ENCODE peak calls at places on chromosomes 11 and 22, in seven cellular contexts. Y, D, O, K, F, Q and E are unnamed samples.

GRCh38 chr22:17562906-17563870 is at the start of gene SLC25A18:
- DNase-seq in K (no peak), Q (no peak), F (peak), D (peak), O (no peak), Y (peak), E (no peak)

GRCh38 chr11:72777755-72778278 is 16.0 kb downstream of the STARD10 start:
- DNase-seq in Y (no peak), Q (no peak), K (no peak), D (no peak), F (no peak), O (no peak), E (no peak)

GRCh38 chr11:91085985-91086384 is 863.1 kb upstream of the CHORDC1 start:
- DNase-seq in O (no peak), F (no peak), D (no peak), Q (no peak), K (no peak), Y (no peak), E (no peak)

GRCh38 chr11:121448431-121448941 is 3.6 kb upstream of the SORL1 start:
- DNase-seq in Q (no peak), F (no peak), O (no peak), K (no peak), Y (no peak), D (no peak), E (no peak)

GRCh38 chr22:42072606-42073330 is 1.3 kb upstream of the PHETA2 start:
- DNase-seq in K (no peak), D (no peak), F (no peak), Y (no peak), O (no peak), Q (no peak), E (no peak)

GRCh38 chr11:59899532-59899931 is 20.9 kb downstream of the OOSP3 start:
- DNase-seq in F (no peak), O (no peak), Y (no peak), Q (no peak), K (no peak), D (no peak), E (no peak)

GRCh38 chr22:45340323-45340722 is 30.6 kb downstream of the FAM118A start:
- DNase-seq in K (no peak), Y (no peak), F (no peak), D (no peak), O (no peak), Q (no peak), E (no peak)

GRCh38 chr22:26322179-26322905 is 106.7 kb upstream of the ASPHD2 start:
- DNase-seq in K (no peak), Y (no peak), Q (no peak), O (no peak), F (peak), D (no peak), E (no peak)

GRCh38 chr11:2579315-2580060 is 120.3 kb downstream of the KCNQ1OT1 start:
- DNase-seq in D (peak), F (no peak), K (no peak), Q (no peak), Y (no peak), O (no peak), E (no peak)

GRCh38 chr11:129652828-129653227 is 162.8 kb upstream of the TMEM45B start:
- DNase-seq in F (no peak), Y (no peak), O (no peak), K (no peak), D (no peak), Q (no peak), E (no peak)

GRCh38 chr22:21628386-21629261 is 1.2 kb downstream of the YDJC start:
- DNase-seq in F (no peak), K (peak), O (no peak), Y (no peak), Q (no peak), D (no peak), E (no peak)

GRCh38 chr11:129457321-129457720 is 81.7 kb downstream of the BARX2 start:
- DNase-seq in O (no peak), F (no peak), D (no peak), Y (no peak), K (no peak), Q (no peak), E (no peak)

GRCh38 chr11:75792127-75792731 is 22.8 kb upstream of the UVRAG start:
- DNase-seq in Q (no peak), F (no peak), O (no peak), Y (no peak), D (no peak), K (no peak), E (no peak)

GRCh38 chr11:28585007-28585406 is 476.8 kb downstream of the METTL15 start:
- DNase-seq in F (peak), D (no peak), Q (no peak), K (no peak), O (no peak), Y (no peak), E (no peak)

GRCh38 chr11:64003807-64004589 is 17.8 kb downstream of the OTUB1 start:
- DNase-seq in Y (no peak), Q (no peak), K (no peak), D (no peak), F (no peak), O (no peak), E (no peak)

GRCh38 chr22:42780070-42780540 is 59.4 kb upstream of the A4GALT start:
- DNase-seq in O (peak), K (peak), Q (no peak), Y (peak), F (peak), D (no peak), E (peak)

GRCh38 chr11:130435671-130436070 is 7.3 kb upstream of the ADAMTS8 start:
- DNase-seq in D (no peak), Q (no peak), F (no peak), O (no peak), K (no peak), Y (no peak), E (no peak)

GRCh38 chr22:24599514-24599913 is 3.5 kb upstream of the GGT1 start:
- DNase-seq in D (no peak), O (no peak), F (no peak), Q (no peak), K (no peak), Y (no peak), E (no peak)

GRCh38 chr11:12581923-12582322 is 92.3 kb upstream of the TEAD1 start:
- DNase-seq in O (no peak), Y (no peak), F (peak), K (no peak), Q (no peak), D (no peak), E (no peak)

GRCh38 chr11:74937696-74938475 is 11.0 kb downstream of the XRRA1 start:
- DNase-seq in Y (no peak), Q (no peak), O (no peak), K (no peak), F (peak), D (no peak), E (no peak)

GRCh38 chr22:18113680-18114394 is 3.2 kb downstream of the TUBA8 start:
- DNase-seq in O (no peak), K (no peak), F (no peak), Q (no peak), D (no peak), Y (no peak), E (no peak)

GRCh38 chr11:109423114-109423859 is 1.3 kb downstream of the C11orf87 start:
- DNase-seq in K (peak), D (no peak), F (no peak), O (no peak), Q (no peak), Y (no peak), E (no peak)

GRCh38 chr11:95508219-95508880 is 277.3 kb upstream of the SESN3 start:
- DNase-seq in Q (no peak), K (no peak), F (no peak), O (no peak), D (no peak), Y (no peak), E (no peak)

GRCh38 chr11:124763156-124763947 is 1.3 kb upstream of the ESAM start:
- DNase-seq in O (peak), Q (peak), Y (peak), K (peak), F (peak), D (peak), E (peak)

GRCh38 chr11:35007277-35007676 is 90.9 kb downstream of the PDHX start:
- DNase-seq in K (no peak), O (no peak), Y (no peak), D (no peak), Q (no peak), F (no peak), E (no peak)

GRCh38 chr22:46789992-46790391 is 27.5 kb downstream of the TBC1D22A start:
- DNase-seq in D (no peak), Q (no peak), K (no peak), F (no peak), O (no peak), Y (no peak), E (no peak)

GRCh38 chr11:120707663-120708062 is 196.1 kb downstream of the GRIK4 start:
- DNase-seq in D (no peak), Q (no peak), Y (no peak), O (no peak), K (no peak), F (no peak), E (no peak)

GRCh38 chr11:14202263-14203173 is 156.5 kb downstream of the RRAS2 start:
- DNase-seq in D (no peak), K (no peak), F (no peak), Q (no peak), O (no peak), Y (no peak), E (no peak)